ENCODE peak calls at places on chromosome 17, in nine cellular contexts. O is A549, C is tibial nerve, V is stomach, Z is sigmoid colon, B is transverse colon, Q is K562, I is ovary, X is H1. P is an unnamed sample.

GRCh38 chr17:64773836-64774761 is 112.0 kb upstream of the SMURF2 start:
- DNase-seq in O (peak; percentile 95), C (no peak), V (peak; percentile 85), Z (no peak), B (peak; percentile 90), Q (peak; percentile 73), I (no peak), X (peak; percentile 93), P (peak; percentile 88)

GRCh38 chr17:45229681-45230409 is 8.2 kb downstream of the FMNL1 start:
- DNase-seq in O (no peak), C (no peak), V (no peak), Z (no peak), B (peak; percentile 48), Q (no peak), I (no peak), X (no peak), P (no peak)

GRCh38 chr17:68613739-68614298 is 12.7 kb upstream of the FAM20A start:
- DNase-seq in O (peak; percentile 21), C (no peak), V (no peak), Z (no peak), B (no peak), Q (peak; percentile 38), I (no peak), X (peak; percentile 66), P (no peak)

GRCh38 chr17:17423656-17424055 is 53.1 kb upstream of the MED9 start:
- DNase-seq in O (no peak), C (no peak), V (no peak), Z (no peak), B (no peak), Q (no peak), I (no peak), X (no peak), P (no peak)

GRCh38 chr17:21213491-21214014 is 408 bp downstream of the TMEM11 start:
- DNase-seq in O (peak; percentile 72), C (no peak), V (peak; percentile 47), Z (peak; percentile 71), B (peak; percentile 52), Q (peak; percentile 80), I (no peak), X (no peak), P (peak; percentile 40)

GRCh38 chr17:66094727-66095126 is 97.2 kb downstream of the CEP112 start:
- DNase-seq in O (no peak), C (no peak), V (no peak), Z (no peak), B (no peak), Q (no peak), I (no peak), X (no peak), P (no peak)

GRCh38 chr17:67212716-67213417 is 32.1 kb downstream of the HELZ start:
- DNase-seq in O (no peak), C (no peak), V (no peak), Z (no peak), B (no peak), Q (no peak), I (no peak), X (no peak), P (no peak)

GRCh38 chr17:72613411-72614292 is 478.8 kb downstream of the SLC39A11 start:
- DNase-seq in O (peak; percentile 80), C (no peak), V (no peak), Z (no peak), B (no peak), Q (no peak), I (no peak), X (no peak), P (no peak)

GRCh38 chr17:57868775-57869598 is 19.1 kb upstream of the MRPS23 start:
- DNase-seq in O (no peak), C (no peak), V (no peak), Z (no peak), B (no peak), Q (no peak), I (no peak), X (no peak), P (no peak)

GRCh38 chr17:57867126-57867525 is 17.3 kb upstream of the MRPS23 start:
- DNase-seq in O (no peak), C (no peak), V (no peak), Z (no peak), B (no peak), Q (no peak), I (no peak), X (no peak), P (no peak)

GRCh38 chr17:57869599-57870282 is 19.9 kb upstream of the MRPS23 start:
- DNase-seq in O (peak; percentile 72), C (no peak), V (no peak), Z (no peak), B (no peak), Q (no peak), I (no peak), X (no peak), P (no peak)

GRCh38 chr17:57866723-57867122 is 16.9 kb upstream of the MRPS23 start:
- DNase-seq in O (no peak), C (no peak), V (no peak), Z (no peak), B (no peak), Q (no peak), I (no peak), X (no peak), P (no peak)

DNA sequence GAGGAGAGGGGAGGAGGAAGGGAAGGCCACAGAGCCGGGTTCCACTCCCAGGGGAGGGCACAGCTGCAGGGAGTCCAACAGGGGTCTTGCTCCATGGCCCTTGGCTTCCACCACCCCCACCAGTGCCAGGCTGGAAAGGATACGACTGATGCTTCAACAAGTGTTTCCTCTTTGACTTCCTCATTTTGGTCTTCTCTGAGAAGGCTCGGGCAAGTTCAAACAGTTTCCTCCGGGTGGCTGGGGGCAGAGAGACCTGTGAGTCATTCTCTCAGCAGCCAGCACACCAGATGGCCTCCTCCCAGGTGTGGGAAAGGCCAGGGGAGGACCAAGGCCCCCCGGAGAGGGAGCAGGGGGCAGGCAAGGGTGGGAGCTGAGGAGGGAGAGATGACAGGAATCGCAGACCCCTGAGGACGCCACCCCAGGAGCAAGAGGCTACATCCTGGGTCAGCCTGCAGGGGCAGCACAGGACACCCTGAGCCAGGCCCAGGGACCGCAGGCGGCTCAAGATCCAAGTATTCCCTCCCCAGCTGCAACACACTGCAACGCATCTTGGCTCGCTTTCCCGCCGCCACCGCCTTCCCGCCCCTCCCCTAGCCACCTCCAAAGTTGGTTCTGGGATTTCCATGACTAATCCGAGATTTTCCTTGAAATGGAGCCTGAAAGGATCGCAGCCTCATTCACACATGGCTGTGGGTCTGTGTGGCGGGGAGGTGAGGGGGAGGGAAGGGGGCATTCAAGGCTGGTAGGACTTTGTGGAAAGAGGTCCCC is 18.3 kb upstream of the MRPS23 start:
- DNase-seq in O (peak; percentile 97), C (peak; percentile 69), V (peak; percentile 43), Z (peak; percentile 96), B (peak; percentile 65), Q (peak; percentile 49), I (peak; percentile 88), X (peak; percentile 71), P (peak; percentile 72)
- TF ChIP-seq EP300 in O (peak; percentile 44), C (peak; percentile 60), V (no peak), Z (no peak), B (no peak), Q (no peak), I (no peak), X (no peak), P (no peak)

DNA sequence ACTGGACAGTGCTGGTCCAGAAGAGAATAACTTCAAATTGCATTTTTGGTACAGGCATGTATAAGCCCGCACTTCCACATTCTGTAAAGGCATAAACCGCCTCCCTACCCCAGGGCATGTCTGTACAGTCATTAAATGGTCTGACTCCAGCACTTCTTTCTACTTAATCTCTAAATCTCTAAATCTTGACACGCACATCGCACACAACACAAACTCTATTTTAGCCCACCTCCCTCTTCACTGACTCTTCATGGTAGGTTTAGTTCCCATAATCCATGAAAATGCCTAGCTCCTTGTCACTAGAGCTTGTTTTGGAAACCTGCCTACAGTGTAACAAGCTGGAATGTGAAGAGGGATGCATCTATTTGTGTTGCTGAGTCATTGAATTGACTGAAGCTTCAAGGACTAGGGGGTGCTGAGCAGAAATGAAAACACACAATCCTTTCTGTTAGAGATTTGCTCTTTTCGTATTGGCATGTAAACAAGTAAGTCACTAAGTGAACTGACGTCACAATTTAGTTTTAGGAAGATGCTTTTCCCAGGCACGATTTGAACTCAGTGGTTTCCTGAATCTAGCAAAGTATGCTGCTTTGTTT is 1.6 kb upstream of the DUSP14 start:
- DNase-seq in O (peak; percentile 97), C (no peak), V (no peak), Z (no peak), B (no peak), Q (peak; percentile 42), I (no peak), X (no peak), P (no peak)
- TF ChIP-seq EP300 in O (no peak), C (no peak), V (no peak), Z (no peak), B (no peak), Q (no peak), I (no peak), X (no peak), P (no peak)

DNA sequence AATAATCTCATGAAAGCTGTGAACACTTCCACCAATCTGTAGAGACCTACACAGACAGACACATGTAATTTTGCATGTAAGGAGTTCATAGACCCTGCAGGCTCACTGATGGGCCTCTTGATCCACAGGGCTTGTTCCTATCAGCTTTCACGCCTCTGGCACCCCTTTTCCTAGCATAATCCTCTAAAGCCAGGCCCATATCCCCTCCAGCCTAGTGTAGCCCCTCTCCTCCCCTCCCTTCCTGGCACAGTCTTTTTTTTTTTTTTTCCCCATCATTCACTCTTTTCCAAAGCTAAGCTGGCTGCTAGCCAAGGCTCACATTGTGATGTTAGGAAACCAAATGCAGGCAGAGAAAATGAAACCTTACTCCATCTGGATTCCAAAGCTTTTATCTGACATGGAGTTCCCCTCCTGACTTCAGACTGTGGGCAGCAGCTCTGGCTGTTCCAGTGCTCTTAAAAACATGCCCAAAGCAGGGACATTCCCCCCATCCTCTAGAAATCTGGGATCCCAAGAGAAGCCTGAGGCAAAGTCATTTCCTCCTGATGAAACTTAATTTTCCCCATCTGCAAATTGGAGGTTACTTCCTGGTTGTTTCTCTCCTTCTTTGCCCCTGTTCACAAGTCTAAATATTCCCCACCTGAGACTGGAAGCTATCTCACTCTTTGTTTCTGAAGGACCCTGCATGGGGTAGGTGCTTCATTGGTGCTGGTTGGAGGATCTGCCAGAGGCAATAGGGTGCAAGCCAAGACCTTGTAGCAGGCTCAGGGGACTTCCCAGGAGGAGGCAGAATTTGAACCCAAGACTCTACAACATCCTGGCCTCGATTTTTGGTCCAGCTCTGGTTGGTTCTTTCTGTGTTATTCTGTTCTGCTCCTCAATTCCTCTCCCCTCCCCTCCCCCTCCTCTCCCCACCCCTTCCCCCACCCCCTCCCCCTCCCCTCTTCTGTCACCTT is 9.9 kb upstream of the CCL5 start:
- DNase-seq in O (no peak), C (no peak), V (peak; percentile 39), Z (no peak), B (no peak), Q (no peak), I (no peak), X (no peak), P (no peak)
- TF ChIP-seq EP300 in O (no peak), C (no peak), V (no peak), Z (no peak), B (no peak), Q (no peak), I (no peak), X (no peak), P (no peak)

GRCh38 chr17:6437466-6437865 is 2.5 kb upstream of the AIPL1 start:
- DNase-seq in O (no peak), C (no peak), V (no peak), Z (no peak), B (no peak), Q (no peak), I (no peak), X (no peak), P (no peak)

GRCh38 chr17:6435051-6435450 is at the start of gene AIPL1:
- DNase-seq in O (no peak), C (no peak), V (no peak), Z (no peak), B (no peak), Q (no peak), I (no peak), X (no peak), P (no peak)

GRCh38 chr17:6437956-6438355 is 3.0 kb upstream of the AIPL1 start:
- DNase-seq in O (no peak), C (no peak), V (no peak), Z (no peak), B (no peak), Q (no peak), I (no peak), X (no peak), P (no peak)

GRCh38 chr17:6439951-6440350 is 4.3 kb upstream of the PIMREG start:
- DNase-seq in O (no peak), C (no peak), V (no peak), Z (no peak), B (no peak), Q (no peak), I (no peak), X (no peak), P (no peak)

DNA sequence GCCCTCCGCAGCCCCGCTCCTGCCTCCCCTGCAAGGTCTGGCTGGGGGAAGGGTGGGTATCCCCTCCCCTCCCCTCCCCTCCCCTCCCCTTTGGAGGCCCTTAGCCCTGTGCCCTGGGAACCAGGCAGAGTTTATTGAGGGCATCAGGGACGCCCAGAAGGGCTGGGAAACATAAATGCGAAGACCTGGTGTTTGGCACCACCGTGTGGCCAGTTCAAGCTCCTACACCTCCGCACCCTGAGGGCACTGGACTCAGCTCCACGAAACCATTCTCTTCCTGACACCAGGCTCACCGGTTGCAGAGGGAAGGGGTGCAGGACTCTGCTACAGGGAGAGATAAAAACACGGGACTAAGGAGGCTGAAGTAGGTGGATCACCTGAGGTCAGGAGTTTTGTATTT is 1.0 kb upstream of the AIPL1 start:
- DNase-seq in O (peak; percentile 90), C (no peak), V (peak; percentile 69), Z (no peak), B (peak; percentile 69), Q (peak; percentile 68), I (peak; percentile 73), X (peak; percentile 81), P (peak; percentile 60)
- TF ChIP-seq EP300 in O (no peak), C (no peak), V (no peak), Z (no peak), B (no peak), Q (no peak), I (no peak), X (no peak), P (no peak)